ENCODE peak calls at places on chromosomes 11 and 22, in four cellular contexts. O, T, V and Y are unnamed samples.

GRCh38 chr22:38110863-38111852 is 674 bp upstream of the BAIAP2L2 start:
- DNase-seq in O (no peak), T (no peak), V (no peak), Y (no peak)

GRCh38 chr11:18384157-18384641 is 10.2 kb upstream of the LDHA start:
- DNase-seq in O (no peak), T (no peak), V (peak; percentile 51), Y (peak; percentile 73)

GRCh38 chr11:7977251-7977917 is 9.8 kb upstream of the EIF3F start:
- DNase-seq in O (no peak), T (peak; percentile 43), V (no peak), Y (no peak)

GRCh38 chr11:63146586-63146985 is 2.6 kb upstream of the SLC22A24 start:
- DNase-seq in O (no peak), T (no peak), V (no peak), Y (no peak)

GRCh38 chr11:119691020-119691666 is 37.9 kb downstream of the NECTIN1 start:
- DNase-seq in O (no peak), T (no peak), V (no peak), Y (peak; percentile 30)

GRCh38 chr22:45970709-45971388 is 6.1 kb downstream of the WNT7B start:
- DNase-seq in O (no peak), T (no peak), V (no peak), Y (peak; percentile 18)

GRCh38 chr11:44388828-44389645 is 79.1 kb upstream of the ALX4 start:
- DNase-seq in O (no peak), T (no peak), V (no peak), Y (no peak)

GRCh38 chr22:37529652-37530345 is 10.6 kb upstream of the CARD10 start:
- DNase-seq in O (no peak), T (no peak), V (peak; percentile 36), Y (no peak)

DNA sequence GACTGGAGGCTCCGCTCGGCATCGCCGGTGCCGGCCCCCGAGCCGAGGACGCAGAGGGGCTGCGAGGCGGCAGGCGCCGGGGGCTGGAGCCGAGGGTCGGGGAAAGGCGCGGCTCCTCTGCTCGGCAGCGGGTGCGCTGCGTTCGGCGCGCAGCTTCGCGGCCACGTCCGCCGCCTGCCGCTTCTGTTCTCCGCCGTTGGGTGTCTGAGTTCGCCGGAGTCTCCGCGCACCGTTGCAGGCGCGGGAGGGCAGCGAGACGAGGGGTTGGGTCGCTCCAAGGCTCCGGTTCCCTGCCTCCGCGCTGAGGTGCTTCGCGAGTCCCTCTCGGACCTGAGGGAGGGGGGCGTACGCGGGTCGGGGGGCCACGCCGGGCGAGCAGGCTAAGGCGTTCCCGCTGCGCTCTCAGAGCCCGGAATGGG is 350 bp downstream of the MN1 start:
- DNase-seq in O (peak; percentile 41), T (no peak), V (no peak), Y (peak; percentile 13)
- TF ChIP-seq SPI1 in O (no peak), T (no peak), V (no peak), Y (no peak)

DNA sequence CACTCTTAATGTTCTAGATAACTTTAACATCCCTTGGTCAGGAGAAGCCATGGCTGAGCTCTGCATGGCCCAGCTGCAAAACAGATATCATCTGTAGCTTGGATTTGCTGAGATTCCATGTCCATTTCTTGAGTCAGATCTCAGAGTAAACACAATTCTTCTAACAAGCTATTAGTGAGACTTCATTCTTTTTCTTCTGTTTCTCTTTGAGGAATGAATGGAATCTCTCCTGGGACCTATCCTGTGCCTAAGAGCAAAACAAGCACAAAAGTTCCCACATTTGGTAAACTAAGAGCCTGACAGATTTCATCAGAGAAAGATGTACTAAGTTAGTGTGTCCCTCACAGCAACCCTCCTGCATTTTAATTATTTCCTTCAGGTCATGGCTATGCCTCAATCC is 142.8 kb downstream of the MAML2 start:
- DNase-seq in O (no peak), T (no peak), V (no peak), Y (no peak)
- TF ChIP-seq SPI1 in O (no peak), T (no peak), V (no peak), Y (no peak)

GRCh38 chr22:42673898-42674390 is 24.8 kb upstream of the CYB5R3 start:
- DNase-seq in O (no peak), T (no peak), V (no peak), Y (no peak)
- TF ChIP-seq SPI1 in O (peak; percentile 23), T (no peak), V (no peak), Y (no peak)

GRCh38 chr11:72381584-72382090 is 52.7 kb downstream of the CLPB start:
- DNase-seq in O (no peak), T (no peak), V (no peak), Y (no peak)

GRCh38 chr11:72377596-72377995 is 56.7 kb downstream of the CLPB start:
- DNase-seq in O (no peak), T (no peak), V (no peak), Y (no peak)

GRCh38 chr11:72380132-72380503 is 54.2 kb downstream of the CLPB start:
- DNase-seq in O (no peak), T (no peak), V (no peak), Y (no peak)

GRCh38 chr11:72379384-72380131 is 54.8 kb downstream of the CLPB start:
- DNase-seq in O (no peak), T (no peak), V (no peak), Y (no peak)

DNA sequence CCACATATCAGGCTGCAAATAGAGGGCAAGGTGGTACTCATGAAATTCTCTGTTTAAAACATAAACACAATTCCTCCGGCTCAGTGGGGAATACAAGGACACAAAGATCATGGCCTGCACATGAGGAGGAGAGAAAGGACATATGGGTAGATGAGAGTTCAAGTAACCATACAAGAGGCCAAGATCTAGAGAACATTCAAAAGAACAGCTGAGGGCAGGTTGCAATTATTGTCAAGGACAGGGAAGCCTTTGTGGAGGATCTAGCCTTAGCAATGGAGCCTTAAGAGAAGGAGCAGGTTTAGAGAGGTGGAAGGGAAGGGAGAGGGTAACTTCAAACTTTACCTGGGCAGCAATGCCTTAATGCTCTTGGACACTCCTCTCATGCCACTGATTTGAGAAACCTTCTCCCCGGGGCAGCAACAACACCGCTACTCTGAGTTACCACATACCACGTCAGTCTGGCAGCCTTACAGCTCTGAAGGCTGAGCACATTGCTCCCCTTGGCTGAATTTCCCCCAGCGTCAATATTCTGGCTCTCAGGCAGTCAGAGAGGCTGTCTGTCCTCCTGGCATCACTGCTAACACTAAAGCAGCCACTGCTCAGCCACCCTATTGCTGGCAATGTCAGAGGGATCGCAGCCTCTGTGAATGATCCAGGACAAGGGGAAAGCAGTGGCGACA is 55.5 kb downstream of the CLPB start:
- DNase-seq in O (no peak), T (no peak), V (no peak), Y (no peak)
- TF ChIP-seq SPI1 in O (no peak), T (no peak), V (no peak), Y (no peak)

DNA sequence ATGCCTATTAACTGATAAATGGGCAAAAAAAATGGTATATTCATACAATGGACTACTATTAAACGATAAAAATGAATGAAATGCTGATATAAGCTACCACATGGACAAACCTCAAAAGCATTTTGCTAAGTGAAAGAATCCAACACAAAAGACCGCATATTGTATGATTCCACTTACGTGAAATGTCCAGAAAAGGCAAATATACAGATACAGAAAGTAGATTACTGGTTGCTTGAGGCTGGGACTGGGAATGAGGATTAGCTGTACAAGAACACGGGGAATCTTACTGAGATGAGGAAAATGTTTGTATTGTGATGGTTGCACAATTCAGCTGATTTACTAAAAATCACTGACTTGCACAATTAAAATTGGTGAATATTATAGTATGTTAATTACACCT is 8.8 kb downstream of the SCUBE2 start:
- DNase-seq in O (no peak), T (no peak), V (no peak), Y (no peak)
- TF ChIP-seq SPI1 in O (no peak), T (no peak), V (no peak), Y (no peak)

DNA sequence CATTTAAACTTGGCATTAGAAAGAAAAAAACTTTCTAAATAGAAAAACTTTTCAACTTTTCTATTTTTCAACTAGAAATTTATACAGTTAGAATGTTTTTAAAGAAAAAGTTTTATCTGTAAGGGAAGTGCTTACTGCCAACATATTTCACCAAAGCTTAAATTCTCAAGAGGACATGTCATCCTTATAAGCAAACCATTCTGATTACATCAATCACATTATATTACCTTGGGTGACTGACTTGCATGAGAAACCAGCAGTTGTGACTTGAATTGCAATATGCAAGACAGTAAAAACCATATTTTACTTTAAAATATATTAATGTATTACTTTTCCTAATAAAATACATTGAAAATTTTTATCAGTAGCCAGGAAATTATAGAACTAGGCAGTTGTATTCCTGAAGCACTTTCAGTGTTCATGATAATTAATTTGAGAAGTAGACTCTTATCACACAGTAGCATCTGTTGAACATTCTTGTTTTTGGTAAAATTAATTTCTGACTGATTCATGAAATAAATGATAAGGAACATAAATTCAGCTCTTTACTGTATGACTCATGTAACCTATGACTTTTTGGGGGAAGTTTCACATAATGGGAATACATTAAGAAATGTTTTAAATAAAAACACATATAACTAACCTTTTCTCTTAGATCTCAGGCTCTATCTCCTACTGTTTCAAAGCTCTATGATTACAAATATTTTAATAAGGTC is 345.0 kb upstream of the CCDC179 start:
- DNase-seq in O (no peak), T (no peak), V (no peak), Y (no peak)
- TF ChIP-seq SPI1 in O (no peak), T (no peak), V (no peak), Y (no peak)